ENCODE peak calls at places on chromosomes 3 and 15, in six cellular contexts. One of them, this sample, is unnamed.

GRCh38 chr3:184652465-184652864 is 59.4 kb downstream of the MAGEF1 start:
- DNase-seq in left ventricle myocardium inferior: no peak
- DNase-seq in NB4: peak; percentile 71
- DNase-seq in fibroblast of lung: no peak
- DNase-seq in upper lobe of right lung: no peak
- DNase-seq in AG04450: no peak
- DNase-seq in this sample: no peak

GRCh38 chr3:128804017-128804816 is 75.2 kb upstream of the ACAD9 start:
- DNase-seq in upper lobe of right lung: no peak
- DNase-seq in left ventricle myocardium inferior: no peak
- DNase-seq in AG04450: no peak
- DNase-seq in NB4: peak; percentile 89
- DNase-seq in fibroblast of lung: peak; percentile 57
- DNase-seq in this sample: no peak

GRCh38 chr3:64627471-64628321 is 60.1 kb downstream of the ADAMTS9 start:
- DNase-seq in upper lobe of right lung: no peak
- DNase-seq in NB4: no peak
- DNase-seq in AG04450: no peak
- DNase-seq in fibroblast of lung: peak; percentile 48
- DNase-seq in left ventricle myocardium inferior: no peak
- DNase-seq in this sample: no peak

GRCh38 chr15:41955807-41956525 is 16.4 kb downstream of the EHD4 start:
- DNase-seq in fibroblast of lung: no peak
- DNase-seq in AG04450: no peak
- DNase-seq in upper lobe of right lung: no peak
- DNase-seq in NB4: no peak
- DNase-seq in left ventricle myocardium inferior: no peak
- DNase-seq in this sample: no peak

GRCh38 chr15:84714816-84715215 is 1.1 kb downstream of the SEC11A start:
- DNase-seq in NB4: peak; percentile 56
- DNase-seq in left ventricle myocardium inferior: no peak
- DNase-seq in AG04450: no peak
- DNase-seq in upper lobe of right lung: no peak
- DNase-seq in fibroblast of lung: no peak
- DNase-seq in this sample: no peak

GRCh38 chr3:16338999-16339398 is 74.0 kb downstream of the OXNAD1 start:
- DNase-seq in NB4: peak; percentile 58
- DNase-seq in AG04450: peak; percentile 90
- DNase-seq in left ventricle myocardium inferior: no peak
- DNase-seq in upper lobe of right lung: no peak
- DNase-seq in fibroblast of lung: peak; percentile 97
- DNase-seq in this sample: peak; percentile 96

GRCh38 chr3:140910860-140911259 is 30.8 kb upstream of the SLC25A36 start:
- DNase-seq in AG04450: no peak
- DNase-seq in upper lobe of right lung: no peak
- DNase-seq in NB4: no peak
- DNase-seq in fibroblast of lung: peak; percentile 29
- DNase-seq in left ventricle myocardium inferior: no peak
- DNase-seq in this sample: no peak

GRCh38 chr15:100810831-100811230 is 68.8 kb upstream of the ALDH1A3 start:
- DNase-seq in fibroblast of lung: no peak
- DNase-seq in AG04450: no peak
- DNase-seq in NB4: no peak
- DNase-seq in upper lobe of right lung: no peak
- DNase-seq in left ventricle myocardium inferior: no peak
- DNase-seq in this sample: no peak

GRCh38 chr3:175702956-175703355 is 843.8 kb downstream of the NAALADL2 start:
- DNase-seq in upper lobe of right lung: no peak
- DNase-seq in fibroblast of lung: no peak
- DNase-seq in AG04450: no peak
- DNase-seq in NB4: no peak
- DNase-seq in left ventricle myocardium inferior: no peak
- DNase-seq in this sample: no peak

GRCh38 chr15:41944313-41944940 is 27.9 kb downstream of the EHD4 start:
- DNase-seq in AG04450: peak; percentile 78
- DNase-seq in NB4: no peak
- DNase-seq in fibroblast of lung: peak; percentile 89
- DNase-seq in left ventricle myocardium inferior: peak; percentile 55
- DNase-seq in upper lobe of right lung: no peak
- DNase-seq in this sample: peak; percentile 97

GRCh38 chr3:113516115-113516505 is 1.2 kb upstream of the SPICE1 start:
- DNase-seq in fibroblast of lung: no peak
- DNase-seq in upper lobe of right lung: no peak
- DNase-seq in AG04450: no peak
- DNase-seq in left ventricle myocardium inferior: no peak
- DNase-seq in NB4: peak; percentile 48
- DNase-seq in this sample: no peak

GRCh38 chr15:25783607-25784131 is 79.5 kb downstream of the ATP10A start:
- DNase-seq in AG04450: no peak
- DNase-seq in NB4: peak; percentile 36
- DNase-seq in upper lobe of right lung: no peak
- DNase-seq in fibroblast of lung: peak; percentile 28
- DNase-seq in left ventricle myocardium inferior: no peak
- DNase-seq in this sample: peak; percentile 65

GRCh38 chr3:62416109-62416508 is 42.8 kb upstream of the FEZF2 start:
- DNase-seq in fibroblast of lung: no peak
- DNase-seq in NB4: no peak
- DNase-seq in AG04450: no peak
- DNase-seq in upper lobe of right lung: no peak
- DNase-seq in left ventricle myocardium inferior: no peak
- DNase-seq in this sample: no peak

GRCh38 chr3:71652786-71653419 is 69.4 kb upstream of the FOXP1 start:
- DNase-seq in AG04450: peak; percentile 45
- DNase-seq in upper lobe of right lung: no peak
- DNase-seq in fibroblast of lung: peak; percentile 77
- DNase-seq in NB4: peak; percentile 67
- DNase-seq in left ventricle myocardium inferior: no peak
- DNase-seq in this sample: no peak

GRCh38 chr3:189927975-189928895 is 192.5 kb downstream of the P3H2 start:
- DNase-seq in upper lobe of right lung: no peak
- DNase-seq in NB4: no peak
- DNase-seq in left ventricle myocardium inferior: no peak
- DNase-seq in AG04450: no peak
- DNase-seq in fibroblast of lung: no peak
- DNase-seq in this sample: no peak

GRCh38 chr3:184005981-184006507 is 11.6 kb downstream of the ABCC5 start:
- DNase-seq in NB4: peak; percentile 11
- DNase-seq in AG04450: no peak
- DNase-seq in fibroblast of lung: peak; percentile 35
- DNase-seq in left ventricle myocardium inferior: peak; percentile 55
- DNase-seq in upper lobe of right lung: peak; percentile 87
- DNase-seq in this sample: no peak

GRCh38 chr15:92653366-92653765 is 2.2 kb downstream of the FAM174B start:
- DNase-seq in NB4: no peak
- DNase-seq in fibroblast of lung: no peak
- DNase-seq in AG04450: no peak
- DNase-seq in left ventricle myocardium inferior: no peak
- DNase-seq in upper lobe of right lung: no peak
- DNase-seq in this sample: no peak

GRCh38 chr15:92653836-92654524 is 1.6 kb downstream of the FAM174B start:
- DNase-seq in upper lobe of right lung: no peak
- DNase-seq in NB4: no peak
- DNase-seq in AG04450: no peak
- DNase-seq in fibroblast of lung: no peak
- DNase-seq in left ventricle myocardium inferior: no peak
- DNase-seq in this sample: no peak

GRCh38 chr15:92656089-92656488 is 514 bp upstream of the FAM174B start:
- DNase-seq in AG04450: no peak
- DNase-seq in NB4: no peak
- DNase-seq in left ventricle myocardium inferior: no peak
- DNase-seq in fibroblast of lung: no peak
- DNase-seq in upper lobe of right lung: no peak
- DNase-seq in this sample: no peak

GRCh38 chr15:92655178-92655995 is at the start of gene FAM174B:
- DNase-seq in upper lobe of right lung: peak; percentile 82
- DNase-seq in NB4: no peak
- DNase-seq in AG04450: no peak
- DNase-seq in fibroblast of lung: peak; percentile 20
- DNase-seq in left ventricle myocardium inferior: peak; percentile 60
- DNase-seq in this sample: no peak

DNA sequence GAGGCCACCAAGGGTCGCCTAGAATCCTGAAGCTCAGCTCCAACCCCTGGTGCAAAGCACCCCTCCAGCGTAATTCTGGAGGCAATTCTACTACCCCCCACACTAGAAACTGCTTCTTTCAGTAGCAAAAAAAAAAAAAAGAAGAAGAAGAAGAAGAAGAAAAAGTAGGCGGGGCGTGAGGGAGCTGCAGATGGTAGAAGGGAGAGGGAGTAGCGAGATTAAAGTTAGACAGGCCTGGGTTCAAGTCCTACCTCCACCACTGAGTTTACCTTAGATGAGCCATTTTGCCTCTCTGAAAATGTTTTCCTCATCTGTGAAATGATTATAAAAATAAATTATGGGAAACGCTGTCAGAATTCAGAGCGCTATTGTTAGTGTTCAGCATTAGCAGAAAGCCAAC is 913 bp downstream of the FAM174B start:
- DNase-seq in left ventricle myocardium inferior: no peak
- DNase-seq in NB4: no peak
- DNase-seq in fibroblast of lung: no peak
- DNase-seq in upper lobe of right lung: no peak
- DNase-seq in AG04450: no peak
- DNase-seq in this sample: no peak
- H3K4me3 ChIP-seq in left ventricle myocardium inferior: peak overlapping the region; percentile 76
- H3K4me3 ChIP-seq in NB4: no peak overlapping the region
- H3K4me3 ChIP-seq in fibroblast of lung: no peak overlapping the region
- H3K4me3 ChIP-seq in upper lobe of right lung: peak overlapping the region; percentile 57
- H3K4me3 ChIP-seq in AG04450: peak overlapping the region; percentile 10
- H3K4me3 ChIP-seq in this sample: no peak overlapping the region

DNA sequence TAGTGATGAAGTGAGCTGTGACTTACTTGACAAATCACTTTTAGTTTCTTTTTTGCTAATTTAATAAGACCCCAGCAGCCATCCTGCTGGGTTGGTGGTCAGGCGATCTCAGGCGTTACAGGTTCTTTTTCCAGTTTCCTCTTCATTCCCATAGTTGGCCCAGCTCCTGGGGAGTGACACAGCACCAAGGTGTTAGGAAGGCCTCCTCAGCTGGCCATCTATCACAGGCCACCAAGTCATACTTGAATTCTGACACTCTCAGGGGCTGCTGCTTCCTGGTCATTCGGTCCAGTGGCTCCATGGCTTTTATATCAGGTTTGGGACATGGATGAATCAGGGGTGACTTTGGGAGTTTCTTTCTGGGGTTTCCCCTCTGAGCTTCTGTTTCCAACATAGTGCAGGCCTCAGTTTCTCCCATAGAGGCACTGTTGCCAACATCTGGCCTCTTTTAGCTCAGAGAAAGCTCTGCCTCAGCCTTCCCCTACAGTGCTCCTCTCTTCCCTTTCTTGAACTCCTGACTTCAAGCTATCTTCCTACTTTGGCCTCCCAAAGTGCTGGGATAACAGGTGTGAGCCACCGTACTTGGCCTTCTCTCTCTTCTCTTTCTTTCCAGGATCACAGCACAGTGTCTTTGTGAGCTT is 211.8 kb downstream of the NR2F2 start:
- DNase-seq in AG04450: no peak
- DNase-seq in fibroblast of lung: no peak
- DNase-seq in upper lobe of right lung: no peak
- DNase-seq in NB4: no peak
- DNase-seq in left ventricle myocardium inferior: no peak
- DNase-seq in this sample: no peak
- TF ChIP-seq CTCF in AG04450: no peak
- TF ChIP-seq CTCF in fibroblast of lung: no peak
- TF ChIP-seq CTCF in upper lobe of right lung: no peak
- TF ChIP-seq CTCF in NB4: no peak
- TF ChIP-seq CTCF in left ventricle myocardium inferior: no peak
- TF ChIP-seq CTCF in this sample: no peak

GRCh38 chr3:151445283-151446001 is 15.4 kb downstream of the IGSF10 start:
- DNase-seq in left ventricle myocardium inferior: no peak
- DNase-seq in NB4: peak; percentile 96
- DNase-seq in AG04450: no peak
- DNase-seq in upper lobe of right lung: no peak
- DNase-seq in fibroblast of lung: peak; percentile 90
- DNase-seq in this sample: peak; percentile 70
- H3K4me3 ChIP-seq in left ventricle myocardium inferior: no peak overlapping the region
- H3K4me3 ChIP-seq in NB4: no peak overlapping the region
- H3K4me3 ChIP-seq in AG04450: no peak overlapping the region
- H3K4me3 ChIP-seq in upper lobe of right lung: no peak overlapping the region
- H3K4me3 ChIP-seq in fibroblast of lung: no peak overlapping the region
- H3K4me3 ChIP-seq in this sample: no peak overlapping the region

DNA sequence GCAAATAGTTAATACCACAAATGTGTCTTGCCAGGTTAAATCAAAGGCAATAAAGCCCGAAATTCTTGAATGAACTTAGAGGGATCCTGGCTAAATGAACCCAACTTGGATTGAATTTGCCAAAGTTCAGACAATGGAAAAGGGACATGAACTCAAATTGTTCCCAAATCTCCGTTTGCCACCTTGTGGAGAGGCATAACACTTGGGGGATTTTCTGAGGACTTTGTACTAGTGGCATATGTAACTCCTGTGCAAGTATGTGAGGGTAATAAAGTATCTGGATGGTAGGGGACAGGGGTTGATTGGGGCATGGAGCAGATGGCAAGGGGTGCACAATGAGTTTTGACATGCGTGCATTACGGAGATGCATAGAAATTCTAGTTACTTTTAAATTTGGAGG is 1.3 kb upstream of the TCAIM start:
- DNase-seq in upper lobe of right lung: no peak
- DNase-seq in AG04450: no peak
- DNase-seq in left ventricle myocardium inferior: no peak
- DNase-seq in fibroblast of lung: no peak
- DNase-seq in NB4: peak; percentile 23
- DNase-seq in this sample: no peak
- TF ChIP-seq CTCF in upper lobe of right lung: no peak
- TF ChIP-seq CTCF in AG04450: peak; percentile 16
- TF ChIP-seq CTCF in left ventricle myocardium inferior: no peak
- TF ChIP-seq CTCF in fibroblast of lung: no peak
- TF ChIP-seq CTCF in NB4: no peak
- TF ChIP-seq CTCF in this sample: no peak

This sample was measured in HFF-Myc.